ENCODE peak calls at places on chromosomes 7 and 10, in six cellular contexts. A is brain microvascular endothelial cell, O is transverse colon, E is mammary epithelial cell, B is choroid plexus epithelial cell, H is kidney. D is an unnamed sample.

GRCh38 chr10:44008270-44008916 is 359.7 kb upstream of the ZNF32 start:
- DNase-seq in A (peak), O (no peak), E (peak), B (peak), H (no peak), D (no peak)

GRCh38 chr7:24580283-24580946 is 7.2 kb downstream of the PALS2 start:
- DNase-seq in A (no peak), O (no peak), E (no peak), B (peak), H (no peak), D (no peak)

GRCh38 chr7:147432068-147432467 is 1158.5 kb upstream of the C7orf33 start:
- DNase-seq in A (peak), O (no peak), E (no peak), B (peak), H (no peak), D (no peak)

GRCh38 chr10:32189400-32190084 is 133.3 kb upstream of the KIF5B start:
- DNase-seq in A (no peak), O (no peak), E (no peak), B (peak), H (no peak), D (no peak)

GRCh38 chr7:137760111-137760510 is 86.7 kb downstream of the DGKI start:
- DNase-seq in A (no peak), O (no peak), E (no peak), B (peak), H (no peak), D (no peak)

GRCh38 chr7:141974831-141975230 is 1.3 kb upstream of the TAS2R38 start:
- DNase-seq in A (peak), O (peak), E (peak), B (peak), H (no peak), D (peak)

GRCh38 chr10:68871105-68871711 is 29.9 kb upstream of the DDX50 start:
- DNase-seq in A (peak), O (no peak), E (no peak), B (peak), H (no peak), D (no peak)

GRCh38 chr10:59435707-59436106 is 73.4 kb upstream of the FAM13C start:
- DNase-seq in A (peak), O (no peak), E (no peak), B (no peak), H (no peak), D (no peak)

GRCh38 chr7:91657386-91658120 is 222.9 kb downstream of the MTERF1 start:
- DNase-seq in A (peak), O (no peak), E (peak), B (peak), H (no peak), D (no peak)

GRCh38 chr7:137618748-137619147 is 228.0 kb downstream of the DGKI start:
- DNase-seq in A (no peak), O (no peak), E (no peak), B (no peak), H (no peak), D (no peak)

GRCh38 chr10:101609481-101609880 is 21.4 kb downstream of the DPCD start:
- DNase-seq in A (peak), O (no peak), E (no peak), B (peak), H (peak), D (no peak)

GRCh38 chr10:106436123-106436740 is 728.3 kb downstream of the SORCS1 start:
- DNase-seq in A (no peak), O (no peak), E (peak), B (peak), H (no peak), D (no peak)

GRCh38 chr7:26525413-26526287 is 234.0 kb downstream of the SNX10 start:
- DNase-seq in A (no peak), O (peak), E (no peak), B (no peak), H (no peak), D (no peak)

GRCh38 chr7:156376317-156376716 is 264.3 kb upstream of the RNF32 start:
- DNase-seq in A (no peak), O (no peak), E (no peak), B (no peak), H (no peak), D (peak)

GRCh38 chr7:113774182-113774807 is 144.5 kb downstream of the PPP1R3A start:
- DNase-seq in A (peak), O (no peak), E (peak), B (peak), H (no peak), D (no peak)

GRCh38 chr7:44696728-44697127 is 51.9 kb upstream of the ZMIZ2 start:
- DNase-seq in A (no peak), O (no peak), E (no peak), B (no peak), H (no peak), D (no peak)

GRCh38 chr10:109875151-109875568 is 48.2 kb downstream of the XPNPEP1 start:
- DNase-seq in A (no peak), O (no peak), E (no peak), B (no peak), H (no peak), D (no peak)

GRCh38 chr7:73623798-73624668 is at the start of gene MLXIPL:
- DNase-seq in A (peak), O (peak), E (peak), B (peak), H (peak), D (no peak)

GRCh38 chr10:71080381-71081228 is 131.8 kb upstream of the UNC5B start:
- DNase-seq in A (no peak), O (peak), E (no peak), B (no peak), H (peak), D (no peak)

GRCh38 chr10:126290232-126290631 is 98.0 kb downstream of the ADAM12 start:
- DNase-seq in A (no peak), O (no peak), E (no peak), B (no peak), H (no peak), D (no peak)

GRCh38 chr7:133529861-133530260 is 277.0 kb downstream of the EXOC4 start:
- DNase-seq in A (no peak), O (no peak), E (no peak), B (no peak), H (no peak), D (no peak)
- TF ChIP-seq CTCF in A (no peak), O (no peak), E (no peak), B (no peak), H (no peak), D (no peak)

DNA sequence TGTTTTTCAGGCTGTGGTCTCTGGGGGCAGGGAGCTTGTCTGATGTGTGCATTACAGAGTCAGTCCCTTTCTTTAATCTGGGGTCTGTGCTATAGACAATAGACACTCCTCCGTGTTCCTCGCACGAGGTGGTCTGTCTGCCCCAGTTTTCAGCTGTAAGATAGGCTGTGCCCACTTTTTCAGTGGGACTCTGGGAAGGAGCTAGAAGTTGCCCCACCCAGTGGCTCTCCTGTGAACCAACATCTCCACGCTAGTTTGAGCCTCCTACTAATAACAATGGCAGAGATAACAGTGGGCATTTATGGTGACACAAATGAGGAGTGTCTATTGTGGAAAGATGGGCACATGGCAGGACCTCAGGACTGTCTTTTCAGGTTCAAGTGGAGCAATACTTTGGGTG is 44.0 kb downstream of the ADRB1 start:
- DNase-seq in A (no peak), O (no peak), E (no peak), B (no peak), H (no peak), D (no peak)
- TF ChIP-seq CTCF in A (peak), O (no peak), E (no peak), B (peak), H (no peak), D (peak)

GRCh38 chr7:623464-623863 is 103.0 kb upstream of the DNAAF5 start:
- DNase-seq in A (no peak), O (no peak), E (no peak), B (no peak), H (peak), D (no peak)
- TF ChIP-seq CTCF in A (no peak), O (no peak), E (no peak), B (no peak), H (no peak), D (no peak)

DNA sequence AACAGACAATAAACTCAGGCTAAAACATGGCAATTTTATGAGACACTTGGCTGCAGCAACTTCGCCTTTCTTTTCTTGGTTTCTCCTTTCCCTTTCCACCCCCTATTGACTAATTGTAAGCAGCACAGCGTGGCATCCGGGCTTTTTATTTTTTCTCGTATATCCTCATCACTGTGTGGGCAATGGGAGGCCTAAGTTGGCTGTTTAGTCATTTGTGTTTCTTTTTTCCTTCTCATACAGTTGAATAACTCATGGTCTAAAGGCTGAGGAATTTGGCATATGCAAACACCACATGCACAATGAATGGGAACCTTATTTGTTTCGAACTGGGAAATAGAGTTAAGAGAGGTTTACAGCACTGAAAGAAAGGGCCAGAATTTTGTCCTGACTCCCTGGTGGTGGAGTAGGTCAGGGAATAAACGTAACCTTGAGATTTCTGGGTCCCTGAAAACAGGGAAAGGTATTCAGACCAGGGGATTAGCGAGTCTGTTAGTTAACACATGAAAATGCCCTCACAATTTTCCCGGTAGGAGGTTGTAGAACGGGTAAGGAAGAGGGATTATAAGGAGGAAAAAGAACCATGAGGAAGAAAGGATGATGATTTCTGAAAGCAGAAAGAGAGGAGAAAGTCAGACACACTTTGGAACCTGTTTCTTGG is 858.3 kb downstream of the KCNMA1 start:
- DNase-seq in A (peak), O (no peak), E (no peak), B (peak), H (no peak), D (no peak)
- TF ChIP-seq CTCF in A (peak), O (no peak), E (no peak), B (peak), H (no peak), D (no peak)